ENCODE peak calls at places on chromosome 1, in ten cellular contexts. One of them, this sample, is unnamed.

GRCh38 chr1:21721271-21721985 is 52.3 kb upstream of the RAP1GAP start:
- DNase-seq in amniotic stem cell: no peak
- DNase-seq in stimulated activated CD4-positive, alpha-beta T cell treated with anti-CD3 and anti-CD28 coated beads, Interleukin-12 subunit alpha, Interleukin-12 subunit beta, amount 100 ng/mL, for 4 hours: no peak
- DNase-seq in GM18507: no peak
- DNase-seq in NCI-H345: no peak
- DNase-seq in MM.1S: no peak
- DNase-seq in GF-D8: no peak
- DNase-seq in RWPE1: no peak
- DNase-seq in EH: no peak
- DNase-seq in kidney epithelial cell: no peak
- DNase-seq in this sample: no peak

GRCh38 chr1:165344198-165344597 is 12.3 kb downstream of the LMX1A start:
- DNase-seq in amniotic stem cell: no peak
- DNase-seq in stimulated activated CD4-positive, alpha-beta T cell treated with anti-CD3 and anti-CD28 coated beads, Interleukin-12 subunit alpha, Interleukin-12 subunit beta, amount 100 ng/mL, for 4 hours: no peak
- DNase-seq in GM18507: no peak
- DNase-seq in NCI-H345: no peak
- DNase-seq in MM.1S: no peak
- DNase-seq in GF-D8: no peak
- DNase-seq in RWPE1: no peak
- DNase-seq in EH: no peak
- DNase-seq in kidney epithelial cell: no peak
- DNase-seq in this sample: no peak

GRCh38 chr1:68293122-68293521 is 60.8 kb upstream of the WLS start:
- DNase-seq in amniotic stem cell: no peak
- DNase-seq in stimulated activated CD4-positive, alpha-beta T cell treated with anti-CD3 and anti-CD28 coated beads, Interleukin-12 subunit alpha, Interleukin-12 subunit beta, amount 100 ng/mL, for 4 hours: no peak
- DNase-seq in GM18507: no peak
- DNase-seq in NCI-H345: no peak
- DNase-seq in MM.1S: no peak
- DNase-seq in GF-D8: no peak
- DNase-seq in RWPE1: no peak
- DNase-seq in EH: no peak
- DNase-seq in kidney epithelial cell: no peak
- DNase-seq in this sample: no peak

GRCh38 chr1:110150330-110151174 is at the start of gene SLC6A17:
- DNase-seq in amniotic stem cell: no peak
- DNase-seq in stimulated activated CD4-positive, alpha-beta T cell treated with anti-CD3 and anti-CD28 coated beads, Interleukin-12 subunit alpha, Interleukin-12 subunit beta, amount 100 ng/mL, for 4 hours: peak
- DNase-seq in GM18507: no peak
- DNase-seq in NCI-H345: peak
- DNase-seq in MM.1S: no peak
- DNase-seq in GF-D8: no peak
- DNase-seq in RWPE1: peak
- DNase-seq in EH: peak
- DNase-seq in kidney epithelial cell: no peak
- DNase-seq in this sample: no peak

GRCh38 chr1:150976879-150977694 is 2.5 kb upstream of the CERS2 start:
- DNase-seq in amniotic stem cell: peak
- DNase-seq in stimulated activated CD4-positive, alpha-beta T cell treated with anti-CD3 and anti-CD28 coated beads, Interleukin-12 subunit alpha, Interleukin-12 subunit beta, amount 100 ng/mL, for 4 hours: peak
- DNase-seq in GM18507: no peak
- DNase-seq in NCI-H345: no peak
- DNase-seq in MM.1S: peak
- DNase-seq in GF-D8: peak
- DNase-seq in RWPE1: peak
- DNase-seq in EH: peak
- DNase-seq in kidney epithelial cell: peak
- DNase-seq in this sample: no peak

GRCh38 chr1:146034976-146035469 is 13.5 kb upstream of the HJV start:
- DNase-seq in amniotic stem cell: no peak
- DNase-seq in stimulated activated CD4-positive, alpha-beta T cell treated with anti-CD3 and anti-CD28 coated beads, Interleukin-12 subunit alpha, Interleukin-12 subunit beta, amount 100 ng/mL, for 4 hours: no peak
- DNase-seq in GM18507: no peak
- DNase-seq in NCI-H345: no peak
- DNase-seq in MM.1S: peak
- DNase-seq in GF-D8: no peak
- DNase-seq in RWPE1: no peak
- DNase-seq in EH: peak
- DNase-seq in kidney epithelial cell: no peak
- DNase-seq in this sample: no peak

GRCh38 chr1:97144527-97144926 is 422.9 kb downstream of the PTBP2 start:
- DNase-seq in amniotic stem cell: peak
- DNase-seq in stimulated activated CD4-positive, alpha-beta T cell treated with anti-CD3 and anti-CD28 coated beads, Interleukin-12 subunit alpha, Interleukin-12 subunit beta, amount 100 ng/mL, for 4 hours: no peak
- DNase-seq in GM18507: no peak
- DNase-seq in NCI-H345: no peak
- DNase-seq in MM.1S: no peak
- DNase-seq in GF-D8: no peak
- DNase-seq in RWPE1: peak
- DNase-seq in EH: peak
- DNase-seq in kidney epithelial cell: peak
- DNase-seq in this sample: no peak

GRCh38 chr1:202706851-202707250 is 3.4 kb downstream of the SYT2 start:
- DNase-seq in amniotic stem cell: no peak
- DNase-seq in stimulated activated CD4-positive, alpha-beta T cell treated with anti-CD3 and anti-CD28 coated beads, Interleukin-12 subunit alpha, Interleukin-12 subunit beta, amount 100 ng/mL, for 4 hours: no peak
- DNase-seq in GM18507: no peak
- DNase-seq in NCI-H345: no peak
- DNase-seq in MM.1S: no peak
- DNase-seq in GF-D8: no peak
- DNase-seq in RWPE1: no peak
- DNase-seq in EH: no peak
- DNase-seq in kidney epithelial cell: no peak
- DNase-seq in this sample: no peak

This sample was measured in GM10248.